ENCODE peak calls at places on chromosomes 1 and 21, in five cellular contexts. E is mesendoderm, V is neuronal stem cell, U is IMR-90, N is H9. K is an unnamed sample.
A peak's percentile ranks its signal among the peaks of the same experiment; 100 is the strongest.

GRCh38 chr1:231057410-231057809 is 17.4 kb upstream of the FAM89A start:
- DNase-seq in U (no peak), N (no peak), V (no peak), E (no peak), K (no peak)

GRCh38 chr21:46256501-46256994 is 28.0 kb upstream of the LSS start:
- DNase-seq in V (no peak), N (no peak), U (no peak), E (no peak), K (no peak)

GRCh38 chr1:1973716-1974642 is 29.6 kb downstream of the CFAP74 start:
- DNase-seq in V (no peak), E (no peak), N (peak; percentile 28), U (no peak), K (no peak)

GRCh38 chr1:229430761-229431269 is 3.1 kb downstream of the ACTA1 start:
- DNase-seq in U (peak; percentile 37), N (peak; percentile 88), V (peak; percentile 50), E (peak; percentile 83), K (peak; percentile 64)

GRCh38 chr1:241611063-241611462 is 29.1 kb downstream of the CHML start:
- DNase-seq in N (no peak), E (peak; percentile 79), V (peak; percentile 27), U (peak; percentile 79), K (peak; percentile 69)

GRCh38 chr1:218462591-218462990 is 117.5 kb downstream of the TGFB2 start:
- DNase-seq in U (no peak), V (no peak), N (no peak), E (no peak), K (no peak)

GRCh38 chr1:198660341-198661056 is 21.7 kb downstream of the PTPRC start:
- DNase-seq in V (no peak), E (no peak), N (no peak), U (no peak), K (no peak)

GRCh38 chr1:183023146-183023600 is at the start of gene LAMC1:
- DNase-seq in N (peak; percentile 93), V (peak; percentile 91), U (peak; percentile 80), E (peak; percentile 96), K (peak; percentile 34)

GRCh38 chr1:228351850-228352249 is 54.8 kb downstream of the TRIM11 start:
- DNase-seq in E (no peak), V (no peak), U (no peak), N (no peak), K (no peak)

GRCh38 chr1:185440877-185441276 is 123.8 kb upstream of the IVNS1ABP start:
- DNase-seq in V (no peak), U (no peak), E (no peak), N (no peak), K (peak; percentile 36)

GRCh38 chr1:19664453-19665043 is at the start of gene HTR6:
- DNase-seq in V (no peak), N (no peak), U (no peak), E (no peak), K (no peak)

GRCh38 chr1:87528754-87529517 is 200.3 kb downstream of the LMO4 start:
- DNase-seq in V (no peak), U (no peak), E (no peak), N (no peak), K (no peak)

GRCh38 chr1:55747285-55747890 is 532.2 kb upstream of the USP24 start:
- DNase-seq in E (no peak), V (no peak), N (no peak), U (peak; percentile 76), K (no peak)

GRCh38 chr1:204126941-204127340 is 24.9 kb downstream of the ETNK2 start:
- DNase-seq in V (no peak), U (no peak), E (no peak), N (no peak), K (no peak)

GRCh38 chr1:204124639-204125038 is 27.2 kb downstream of the ETNK2 start:
- DNase-seq in E (no peak), U (no peak), N (no peak), V (no peak), K (no peak)

GRCh38 chr1:204127597-204128242 is 24.1 kb downstream of the ETNK2 start:
- DNase-seq in E (peak; percentile 76), N (peak; percentile 65), U (peak; percentile 88), V (peak; percentile 58), K (peak; percentile 77)

GRCh38 chr1:204126367-204126766 is 25.5 kb downstream of the ETNK2 start:
- DNase-seq in N (no peak), V (no peak), E (no peak), U (no peak), K (no peak)

DNA sequence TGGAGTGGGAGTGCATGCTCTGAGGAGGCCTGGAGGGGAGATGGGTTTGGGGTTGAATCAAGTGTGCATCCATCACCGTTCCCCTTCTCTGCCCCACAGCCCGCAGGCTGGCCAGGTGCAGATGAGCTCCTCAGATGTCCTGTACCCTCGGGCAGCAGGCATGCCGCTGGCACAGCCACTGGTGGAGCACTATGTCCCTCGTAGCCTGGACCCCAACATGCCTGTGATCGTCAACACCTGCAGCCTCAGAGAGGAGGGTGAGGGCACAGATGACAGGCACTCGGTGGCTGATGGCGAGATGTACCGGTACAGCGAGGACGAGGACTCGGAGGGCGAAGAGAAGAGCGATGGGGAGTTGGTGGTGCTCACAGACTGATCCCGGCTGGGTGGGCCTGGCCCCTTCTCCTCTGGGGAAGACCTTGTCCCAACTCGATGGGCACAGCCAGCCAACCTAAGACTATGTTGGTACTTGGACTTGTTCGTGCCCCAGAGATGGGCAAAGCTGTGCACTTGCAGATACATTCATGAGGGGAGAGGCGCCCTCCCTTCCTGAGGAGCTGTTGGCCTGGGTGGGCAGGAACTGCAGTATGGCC is 26.0 kb downstream of the ETNK2 start:
- DNase-seq in E (no peak), V (no peak), U (no peak), N (no peak), K (no peak)
- H2AK5ac ChIP-seq in E (no peak overlapping the region), V (peak overlapping the region; percentile 49), U (no peak overlapping the region), N (no peak overlapping the region), K (no peak overlapping the region)

GRCh38 chr1:44154049-44154448 is 12.6 kb upstream of the KLF18 start:
- DNase-seq in U (no peak), E (peak; percentile 82), V (no peak), N (no peak), K (no peak)
- H3K27ac ChIP-seq in U (no peak overlapping the region), E (no peak overlapping the region), V (no peak overlapping the region), N (no peak overlapping the region), K (no peak overlapping the region)

GRCh38 chr1:93700532-93701469 is 19.2 kb upstream of the BCAR3 start:
- DNase-seq in E (peak; percentile 58), V (no peak), N (no peak), U (no peak), K (peak; percentile 98)
- H2BK5ac ChIP-seq in E (peak overlapping the region; percentile 64), V (no peak overlapping the region), N (no peak overlapping the region), U (peak overlapping the region; percentile 100), K (peak overlapping the region; percentile 93)

GRCh38 chr1:233063462-233063861 is 113.1 kb downstream of the NTPCR start:
- DNase-seq in E (no peak), U (no peak), V (no peak), N (no peak), K (no peak)

GRCh38 chr1:233060595-233060994 is 110.2 kb downstream of the NTPCR start:
- DNase-seq in N (no peak), U (no peak), V (no peak), E (peak; percentile 58), K (no peak)

GRCh38 chr1:233064988-233065387 is 114.6 kb downstream of the NTPCR start:
- DNase-seq in N (no peak), E (no peak), V (no peak), U (peak; percentile 84), K (no peak)

GRCh38 chr1:233057836-233058235 is 107.4 kb downstream of the NTPCR start:
- DNase-seq in N (no peak), E (no peak), V (no peak), U (no peak), K (no peak)

GRCh38 chr1:233061265-233061664 is 110.9 kb downstream of the NTPCR start:
- DNase-seq in E (no peak), U (no peak), N (no peak), V (no peak), K (no peak)
- H2AK5ac ChIP-seq in E (no peak overlapping the region), U (no peak overlapping the region), N (no peak overlapping the region), V (no peak overlapping the region), K (no peak overlapping the region)

DNA sequence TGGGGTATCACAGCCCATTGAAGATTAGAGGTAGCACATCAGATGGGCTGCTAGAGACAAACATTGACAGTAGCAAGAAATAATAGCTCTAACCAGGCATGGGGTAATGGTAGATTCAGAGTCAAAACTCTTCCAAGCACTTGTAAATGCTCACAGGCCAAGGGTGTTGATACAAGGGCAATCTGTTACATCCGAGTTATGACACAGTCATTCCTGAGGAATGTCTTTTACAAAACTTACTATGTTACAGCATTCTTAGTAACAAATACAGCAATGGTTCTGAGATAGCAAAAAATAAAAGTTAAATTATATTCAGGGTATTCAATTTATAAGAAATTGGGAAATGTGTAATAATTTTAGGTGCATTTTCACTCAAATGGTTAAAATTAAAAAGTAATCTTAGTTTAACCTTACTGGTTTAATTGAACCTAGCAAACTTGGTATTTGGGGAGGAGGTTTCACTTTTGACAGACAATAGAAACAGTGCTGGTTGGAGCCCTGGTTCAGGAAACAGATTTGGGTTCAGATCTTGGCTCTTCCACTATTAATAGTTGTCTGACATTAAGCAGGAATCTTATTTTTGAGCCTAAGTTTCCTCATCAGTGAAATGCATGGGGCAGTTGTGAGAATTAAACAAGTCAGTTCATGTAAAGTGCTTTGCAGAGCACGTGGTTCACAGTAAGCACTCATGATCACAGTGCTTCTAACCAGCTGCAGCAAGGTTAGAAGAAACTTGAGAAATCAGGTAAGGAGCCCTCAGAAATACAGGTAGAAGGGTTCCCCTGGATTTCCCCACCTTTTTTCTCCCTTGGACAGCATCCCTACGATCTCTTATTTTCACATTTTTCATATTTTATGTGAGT is 4.4 kb downstream of the ST3GAL3 start:
- DNase-seq in U (peak; percentile 91), N (no peak), V (no peak), E (peak; percentile 14), K (peak; percentile 70)
- H3K27ac ChIP-seq in U (peak overlapping the region; percentile 26), N (no peak overlapping the region), V (no peak overlapping the region), E (no peak overlapping the region), K (no peak overlapping the region)

GRCh38 chr1:41509270-41509671 is 24.8 kb upstream of the EDN2 start:
- DNase-seq in E (no peak), V (no peak), N (no peak), U (no peak), K (no peak)
- H2BK5ac ChIP-seq in E (no peak overlapping the region), V (no peak overlapping the region), N (no peak overlapping the region), U (no peak overlapping the region), K (no peak overlapping the region)

GRCh38 chr1:23625929-23626535 is 65.6 kb upstream of the RPL11 start:
- DNase-seq in E (no peak), U (no peak), V (no peak), N (no peak), K (no peak)
- H2AK5ac ChIP-seq in E (no peak overlapping the region), U (no peak overlapping the region), V (no peak overlapping the region), N (no peak overlapping the region), K (no peak overlapping the region)

GRCh38 chr1:28756846-28757245 is 20.1 kb downstream of the YTHDF2 start:
- DNase-seq in U (no peak), E (peak; percentile 49), V (no peak), N (no peak), K (no peak)
- H3K27ac ChIP-seq in U (peak overlapping the region; percentile 84), E (no peak overlapping the region), V (no peak overlapping the region), N (no peak overlapping the region), K (no peak overlapping the region)

K was measured in trophoblast cell.